ENCODE peak calls at places on chromosomes 12 and 14, in seven cellular contexts. W is HCT116; O is heart left ventricle; C is ovary; V is CD4-positive, CD25-positive, alpha-beta regulatory T cell; G is CD8-positive, alpha-beta memory T cell; N is lower lobe of right lung. Z is an unnamed sample. For H3K9me3, the result is how much of the 10 kb centered on the place peaks cover.

GRCh38 chr14:104993306-104993705 is 7.7 kb downstream of the CLBA1 start:
- DNase-seq in W (no peak), O (no peak), C (no peak), V (no peak), G (no peak), N (no peak), Z (no peak)

GRCh38 chr12:2013527-2014223 is 9.4 kb upstream of the DCP1B start:
- DNase-seq in W (no peak), O (peak), C (peak), V (no peak), G (no peak), N (no peak), Z (no peak)

GRCh38 chr12:46374286-46374685 is 1.7 kb upstream of the SLC38A2 start:
- DNase-seq in W (no peak), O (no peak), C (no peak), V (no peak), G (no peak), N (no peak), Z (no peak)

GRCh38 chr12:113416091-113416754 is 6.0 kb upstream of the SDSL start:
- DNase-seq in W (no peak), O (no peak), C (no peak), V (no peak), G (no peak), N (peak), Z (no peak)

GRCh38 chr12:116164263-116164817 is 113.2 kb downstream of the MED13L start:
- DNase-seq in W (no peak), O (no peak), C (no peak), V (no peak), G (no peak), N (no peak), Z (no peak)

GRCh38 chr12:30067156-30067555 is 283.4 kb upstream of the TMTC1 start:
- DNase-seq in W (no peak), O (no peak), C (no peak), V (no peak), G (no peak), N (no peak), Z (no peak)

GRCh38 chr14:92980866-92981265 is 57.9 kb downstream of the CHGA start:
- DNase-seq in W (no peak), O (no peak), C (no peak), V (no peak), G (no peak), N (peak), Z (no peak)

GRCh38 chr12:53287741-53288216 is 7.6 kb upstream of the PFDN5 start:
- DNase-seq in W (no peak), O (peak), C (peak), V (peak), G (peak), N (peak), Z (peak)

GRCh38 chr14:76500480-76500879 is 124.5 kb downstream of the ESRRB start:
- DNase-seq in W (no peak), O (no peak), C (no peak), V (no peak), G (no peak), N (no peak), Z (no peak)

GRCh38 chr12:62922539-62922938 is 12.4 kb downstream of the PPM1H start:
- DNase-seq in W (no peak), O (no peak), C (no peak), V (no peak), G (no peak), N (no peak), Z (no peak)

GRCh38 chr12:91178139-91178561 is 4.5 kb downstream of the DCN start:
- DNase-seq in W (no peak), O (peak), C (peak), V (no peak), G (no peak), N (no peak), Z (no peak)

GRCh38 chr14:21279783-21280182 is at the start of gene RPGRIP1:
- DNase-seq in W (no peak), O (no peak), C (no peak), V (no peak), G (no peak), N (no peak), Z (no peak)

GRCh38 chr12:96493101-96493500 is 3.7 kb downstream of the CFAP54 start:
- DNase-seq in W (no peak), O (no peak), C (no peak), V (no peak), G (no peak), N (no peak), Z (no peak)

GRCh38 chr12:42568952-42569916 is 20.3 kb downstream of the PRICKLE1 start:
- DNase-seq in W (peak), O (no peak), C (no peak), V (no peak), G (no peak), N (no peak), Z (no peak)

GRCh38 chr12:19657401-19657800 is 218.1 kb downstream of the AEBP2 start:
- DNase-seq in W (no peak), O (no peak), C (no peak), V (no peak), G (no peak), N (no peak), Z (no peak)

GRCh38 chr12:113940357-113940756 is 25.8 kb downstream of the RBM19 start:
- DNase-seq in W (no peak), O (no peak), C (no peak), V (no peak), G (no peak), N (no peak), Z (no peak)

GRCh38 chr12:108587826-108588225 is 10.1 kb downstream of the TMEM119 start:
- DNase-seq in W (no peak), O (no peak), C (no peak), V (no peak), G (no peak), N (no peak), Z (no peak)

GRCh38 chr12:3073438-3074255 is 3.5 kb upstream of the TSPAN9 start:
- DNase-seq in W (peak), O (peak), C (peak), V (peak), G (peak), N (peak), Z (peak)

GRCh38 chr14:68569546-68569908 is 223.3 kb downstream of the ZFP36L1 start:
- DNase-seq in W (no peak), O (no peak), C (no peak), V (no peak), G (no peak), N (no peak), Z (no peak)

GRCh38 chr12:122166422-122167327 is 7.3 kb downstream of the IL31 start:
- DNase-seq in W (no peak), O (no peak), C (no peak), V (no peak), G (peak), N (no peak), Z (no peak)

GRCh38 chr12:101299931-101300330 is 20.0 kb downstream of the UTP20 start:
- DNase-seq in W (peak), O (no peak), C (no peak), V (no peak), G (no peak), N (no peak), Z (no peak)

GRCh38 chr12:104643921-104644669 is 187.3 kb downstream of the CHST11 start:
- DNase-seq in W (no peak), O (no peak), C (no peak), V (no peak), G (no peak), N (peak), Z (no peak)

GRCh38 chr14:72686101-72686500 is 207.8 kb downstream of the DPF3 start:
- DNase-seq in W (no peak), O (no peak), C (no peak), V (no peak), G (no peak), N (no peak), Z (no peak)

GRCh38 chr12:22856120-22856699 is 231.2 kb downstream of the ETNK1 start:
- DNase-seq in W (peak), O (no peak), C (no peak), V (no peak), G (no peak), N (no peak), Z (no peak)

GRCh38 chr12:6273931-6274687 is 36.4 kb upstream of the PLEKHG6 start:
- DNase-seq in W (no peak), O (no peak), C (no peak), V (no peak), G (no peak), N (peak), Z (no peak)

GRCh38 chr12:68162374-68162773 is 2.8 kb upstream of the IFNG start:
- DNase-seq in W (no peak), O (no peak), C (no peak), V (no peak), G (no peak), N (no peak), Z (no peak)

GRCh38 chr14:49679271-49679670 is 8.7 kb downstream of the POLE2 start:
- DNase-seq in W (no peak), O (no peak), C (no peak), V (no peak), G (no peak), N (no peak), Z (no peak)

GRCh38 chr12:131755305-131756113 is 44.6 kb downstream of the SFSWAP start:
- DNase-seq in W (peak), O (no peak), C (no peak), V (no peak), G (no peak), N (no peak), Z (no peak)

GRCh38 chr12:27525373-27525772 is 1.4 kb downstream of the PPFIBP1 start:
- DNase-seq in W (no peak), O (no peak), C (no peak), V (no peak), G (no peak), N (no peak), Z (no peak)

GRCh38 chr14:41297961-41298690 is 308.6 kb upstream of the LRFN5 start:
- DNase-seq in W (no peak), O (no peak), C (no peak), V (no peak), G (no peak), N (no peak), Z (no peak)

GRCh38 chr14:106039400-106039799 is 513.0 kb downstream of the TMEM121 start:
- DNase-seq in W (peak), O (no peak), C (no peak), V (peak), G (no peak), N (peak), Z (no peak)

GRCh38 chr14:61417141-61417540 is 95.8 kb downstream of the PRKCH start:
- DNase-seq in W (no peak), O (no peak), C (no peak), V (no peak), G (no peak), N (no peak), Z (no peak)

GRCh38 chr12:31594681-31595080 is 3.7 kb upstream of the DENND5B start:
- DNase-seq in W (no peak), O (no peak), C (no peak), V (no peak), G (no peak), N (no peak), Z (no peak)

GRCh38 chr12:13183621-13184020 is 12.9 kb upstream of the EMP1 start:
- DNase-seq in W (no peak), O (no peak), C (no peak), V (no peak), G (no peak), N (no peak), Z (no peak)

GRCh38 chr14:37890095-37890494 is 294.7 kb downstream of the TTC6 start:
- DNase-seq in W (no peak), O (no peak), C (no peak), V (no peak), G (no peak), N (no peak), Z (no peak)

GRCh38 chr12:29971431-29971830 is 187.7 kb upstream of the TMTC1 start:
- DNase-seq in W (no peak), O (no peak), C (no peak), V (no peak), G (no peak), N (no peak), Z (no peak)

GRCh38 chr14:33767721-33768457 is 183.0 kb downstream of the EGLN3 start:
- DNase-seq in W (no peak), O (no peak), C (no peak), V (no peak), G (no peak), N (no peak), Z (no peak)

GRCh38 chr14:66575014-66575413 is 67.1 kb downstream of the GPHN start:
- DNase-seq in W (no peak), O (no peak), C (no peak), V (no peak), G (no peak), N (no peak), Z (no peak)
- H3K9me3 ChIP-seq in W (under half), O (under half), C (under half), V (under half), G (under half), N (under half), Z (under half)

GRCh38 chr12:34356233-34356987 is 334.1 kb downstream of the ALG10 start:
- DNase-seq in W (no peak), O (no peak), C (no peak), V (no peak), G (no peak), N (no peak), Z (no peak)
- H3K9me3 ChIP-seq in W (under half), O (under half), C (under half), V (half or more), G (under half), N (under half), Z (under half)

GRCh38 chr12:130300090-130300489 is 37.6 kb upstream of the PIWIL1 start:
- DNase-seq in W (no peak), O (no peak), C (no peak), V (no peak), G (no peak), N (no peak), Z (no peak)
- H3K9me3 ChIP-seq in W (under half), O (under half), C (under half), V (under half), G (under half), N (under half), Z (under half)

GRCh38 chr12:34290191-34290995 is 268.1 kb downstream of the ALG10 start:
- DNase-seq in W (no peak), O (no peak), C (peak), V (no peak), G (no peak), N (no peak), Z (no peak)
- H3K9me3 ChIP-seq in W (under half), O (under half), C (under half), V (half or more), G (under half), N (under half), Z (under half)

GRCh38 chr12:133222211-133222610 is 13.5 kb downstream of the ANHX start:
- DNase-seq in W (no peak), O (no peak), C (no peak), V (no peak), G (no peak), N (no peak), Z (no peak)

GRCh38 chr12:133217219-133217618 is 18.5 kb downstream of the ANHX start:
- DNase-seq in W (no peak), O (no peak), C (no peak), V (no peak), G (no peak), N (no peak), Z (no peak)

GRCh38 chr12:133221241-133221640 is 14.4 kb downstream of the ANHX start:
- DNase-seq in W (no peak), O (no peak), C (no peak), V (no peak), G (no peak), N (no peak), Z (no peak)

GRCh38 chr12:133215724-133216123 is 20.0 kb downstream of the ANHX start:
- DNase-seq in W (no peak), O (no peak), C (no peak), V (no peak), G (no peak), N (no peak), Z (no peak)

GRCh38 chr12:133220521-133220920 is 15.2 kb downstream of the ANHX start:
- DNase-seq in W (no peak), O (no peak), C (no peak), V (no peak), G (no peak), N (no peak), Z (no peak)
- H3K9me3 ChIP-seq in W (under half), O (under half), C (under half), V (half or more), G (under half), N (under half), Z (under half)

GRCh38 chr14:100813291-100813690 is 12.6 kb upstream of the MEG3 start:
- DNase-seq in W (no peak), O (no peak), C (no peak), V (no peak), G (no peak), N (no peak), Z (no peak)

GRCh38 chr14:100810861-100811461 is 15.0 kb upstream of the MEG3 start:
- DNase-seq in W (no peak), O (no peak), C (no peak), V (no peak), G (no peak), N (no peak), Z (no peak)

GRCh38 chr14:100807979-100808734 is 17.8 kb upstream of the MEG3 start:
- DNase-seq in W (no peak), O (no peak), C (no peak), V (no peak), G (no peak), N (no peak), Z (no peak)

GRCh38 chr14:100807496-100807895 is 18.4 kb upstream of the MEG3 start:
- DNase-seq in W (no peak), O (no peak), C (no peak), V (no peak), G (no peak), N (no peak), Z (no peak)

GRCh38 chr14:100810435-100810834 is 15.5 kb upstream of the MEG3 start:
- DNase-seq in W (no peak), O (no peak), C (no peak), V (no peak), G (no peak), N (no peak), Z (no peak)
- H3K9me3 ChIP-seq in W (under half), O (under half), C (under half), V (under half), G (under half), N (under half), Z (under half)

GRCh38 chr12:34372003-34372402 is 349.7 kb downstream of the ALG10 start:
- DNase-seq in W (no peak), O (no peak), C (no peak), V (no peak), G (no peak), N (no peak), Z (no peak)
- H3K9me3 ChIP-seq in W (under half), O (under half), C (under half), V (half or more), G (under half), N (under half), Z (under half)

Z was measured in T-helper 17 cell.